ENCODE peak calls at places on chromosomes 7 and 10, in six cellular contexts. F is GM12891, X is spleen, Y is Panc1, D is GM23338, H is sigmoid colon. T is an unnamed sample.

GRCh38 chr10:119688033-119688508 is 36.9 kb downstream of the BAG3 start:
- DNase-seq in H (no peak), Y (no peak), F (no peak), X (no peak), D (peak), T (no peak)

GRCh38 chr7:64867863-64868440 is 35.1 kb upstream of the ZNF273 start:
- DNase-seq in H (no peak), D (no peak), X (no peak), Y (no peak), F (no peak), T (no peak)

GRCh38 chr7:10612950-10613349 is 360.7 kb upstream of the PHF14 start:
- DNase-seq in Y (no peak), D (no peak), H (no peak), F (no peak), X (no peak), T (no peak)

GRCh38 chr10:25059990-25060389 is 43.6 kb downstream of the THNSL1 start:
- DNase-seq in D (peak), H (no peak), F (no peak), Y (no peak), X (no peak), T (peak)

GRCh38 chr7:40836218-40836617 is 701.4 kb downstream of the SUGCT start:
- DNase-seq in D (no peak), F (no peak), H (no peak), X (no peak), Y (no peak), T (no peak)

GRCh38 chr10:62058896-62059423 is 157.5 kb downstream of the ARID5B start:
- DNase-seq in H (no peak), Y (no peak), F (no peak), X (no peak), D (no peak), T (no peak)

GRCh38 chr10:28254290-28254985 is 48.4 kb downstream of the MPP7 start:
- DNase-seq in D (no peak), H (peak), Y (no peak), F (no peak), X (no peak), T (no peak)

GRCh38 chr7:142496545-142496991 is 238.7 kb upstream of the PRSS58 start:
- DNase-seq in H (no peak), F (peak), X (no peak), Y (no peak), D (peak), T (peak)

GRCh38 chr10:94403034-94403822 is 887 bp downstream of the TBC1D12 start:
- DNase-seq in H (peak), Y (no peak), X (peak), D (peak), F (peak), T (peak)

GRCh38 chr7:100567751-100568175 is 5.9 kb downstream of the SAP25 start:
- DNase-seq in H (no peak), F (no peak), X (peak), D (peak), Y (no peak), T (no peak)

GRCh38 chr7:137731436-137731835 is 115.3 kb downstream of the DGKI start:
- DNase-seq in D (no peak), X (no peak), H (no peak), Y (no peak), F (no peak), T (no peak)

GRCh38 chr7:18352339-18353255 is 143.0 kb upstream of the HDAC9 start:
- DNase-seq in F (no peak), Y (peak), X (no peak), D (peak), H (no peak), T (peak)

GRCh38 chr10:119642556-119643111 is 8.5 kb upstream of the BAG3 start:
- DNase-seq in F (no peak), Y (no peak), H (no peak), D (no peak), X (no peak), T (no peak)

GRCh38 chr7:155738652-155739537 is 73.4 kb downstream of the SHH start:
- DNase-seq in D (peak), H (peak), X (peak), F (no peak), Y (peak), T (peak)

GRCh38 chr10:116848032-116848911 is 1.0 kb upstream of the ENO4 start:
- DNase-seq in F (peak), X (no peak), D (peak), H (no peak), Y (no peak), T (peak)

DNA sequence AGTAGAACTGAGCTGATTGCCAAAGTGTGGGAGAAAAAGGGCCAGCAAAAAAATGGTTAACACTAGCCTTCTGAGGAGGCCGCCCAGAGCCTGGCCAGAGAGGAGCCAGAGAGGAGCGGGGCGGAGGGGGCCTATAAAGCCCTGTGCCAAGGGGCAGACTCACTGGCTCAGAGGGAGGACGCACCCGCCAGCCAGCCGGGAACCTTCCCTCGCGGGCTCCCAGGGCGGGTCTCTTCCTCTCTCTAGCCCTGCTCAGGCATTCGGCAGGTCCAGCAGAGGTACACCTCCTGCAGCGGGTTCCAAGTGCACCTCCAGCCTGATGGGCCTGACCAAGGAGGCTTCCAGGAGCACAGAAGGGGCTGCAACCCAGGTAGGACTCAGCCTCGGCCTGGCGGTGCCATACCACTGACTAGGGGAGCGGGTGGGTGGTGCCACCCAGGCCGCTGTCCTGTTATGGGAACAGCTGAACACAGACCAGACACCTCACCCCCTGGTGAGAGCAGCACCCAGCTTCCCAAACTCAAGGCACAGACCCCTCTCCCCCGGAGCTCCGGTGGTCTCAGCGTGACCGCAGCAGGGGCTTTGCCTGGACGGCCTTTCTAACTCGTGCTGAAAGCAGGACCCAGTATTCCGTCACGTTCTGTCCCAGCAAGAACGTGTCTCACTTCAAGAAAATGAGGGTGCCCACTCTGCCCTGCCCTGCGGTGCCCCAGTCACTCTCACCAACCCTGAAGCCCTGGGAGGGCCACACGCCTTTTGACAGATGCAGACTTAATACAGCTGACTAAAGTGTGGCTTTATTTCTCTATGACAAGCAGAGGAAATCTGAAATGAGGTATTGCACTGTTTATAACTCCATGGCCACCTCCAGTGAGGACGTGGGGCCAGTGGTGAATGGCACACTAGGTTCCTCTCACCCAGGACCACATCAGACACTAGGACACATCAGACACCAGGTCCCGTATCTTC is at the start of gene GPER1:
- DNase-seq in D (peak), Y (no peak), X (no peak), F (no peak), H (peak), T (peak)
- TF ChIP-seq POLR2AphosphoS5 in D (no peak), Y (no peak), X (peak), F (no peak), H (peak), T (peak)

GRCh38 chr7:134444198-134444960 is 14.5 kb downstream of the AKR1B1 start:
- DNase-seq in D (no peak), Y (no peak), X (no peak), F (no peak), H (no peak), T (no peak)
- TF ChIP-seq POLR2AphosphoS5 in D (no peak), Y (no peak), X (no peak), F (no peak), H (no peak), T (no peak)

GRCh38 chr7:25192043-25192442 is 36.2 kb downstream of the NPVF start:
- DNase-seq in D (no peak), H (no peak), F (no peak), X (no peak), Y (no peak), T (no peak)

GRCh38 chr7:25194036-25194435 is 34.2 kb downstream of the NPVF start:
- DNase-seq in F (no peak), H (no peak), Y (no peak), D (no peak), X (no peak), T (no peak)

GRCh38 chr7:25196132-25196896 is 32.0 kb downstream of the NPVF start:
- DNase-seq in D (no peak), H (no peak), X (no peak), Y (no peak), F (no peak), T (peak)
- TF ChIP-seq POLR2AphosphoS5 in D (no peak), H (no peak), X (no peak), Y (no peak), F (no peak), T (peak)

GRCh38 chr7:30799206-30799975 is 28.2 kb downstream of the MINDY4 start:
- DNase-seq in D (no peak), F (peak), H (peak), Y (no peak), X (no peak), T (no peak)

GRCh38 chr7:30802812-30803211 is 31.6 kb downstream of the MINDY4 start:
- DNase-seq in H (no peak), F (no peak), Y (no peak), X (no peak), D (no peak), T (no peak)

GRCh38 chr7:30804078-30804661 is 33.0 kb downstream of the MINDY4 start:
- DNase-seq in F (no peak), D (no peak), Y (no peak), H (no peak), X (no peak), T (no peak)

GRCh38 chr7:30799976-30800661 is 28.9 kb downstream of the MINDY4 start:
- DNase-seq in D (no peak), X (no peak), Y (no peak), F (no peak), H (no peak), T (no peak)

GRCh38 chr7:30800785-30801252 is 29.6 kb downstream of the MINDY4 start:
- DNase-seq in D (peak), H (peak), X (no peak), Y (peak), F (peak), T (peak)
- TF ChIP-seq POLR2AphosphoS5 in D (no peak), H (peak), X (no peak), Y (no peak), F (no peak), T (no peak)

DNA sequence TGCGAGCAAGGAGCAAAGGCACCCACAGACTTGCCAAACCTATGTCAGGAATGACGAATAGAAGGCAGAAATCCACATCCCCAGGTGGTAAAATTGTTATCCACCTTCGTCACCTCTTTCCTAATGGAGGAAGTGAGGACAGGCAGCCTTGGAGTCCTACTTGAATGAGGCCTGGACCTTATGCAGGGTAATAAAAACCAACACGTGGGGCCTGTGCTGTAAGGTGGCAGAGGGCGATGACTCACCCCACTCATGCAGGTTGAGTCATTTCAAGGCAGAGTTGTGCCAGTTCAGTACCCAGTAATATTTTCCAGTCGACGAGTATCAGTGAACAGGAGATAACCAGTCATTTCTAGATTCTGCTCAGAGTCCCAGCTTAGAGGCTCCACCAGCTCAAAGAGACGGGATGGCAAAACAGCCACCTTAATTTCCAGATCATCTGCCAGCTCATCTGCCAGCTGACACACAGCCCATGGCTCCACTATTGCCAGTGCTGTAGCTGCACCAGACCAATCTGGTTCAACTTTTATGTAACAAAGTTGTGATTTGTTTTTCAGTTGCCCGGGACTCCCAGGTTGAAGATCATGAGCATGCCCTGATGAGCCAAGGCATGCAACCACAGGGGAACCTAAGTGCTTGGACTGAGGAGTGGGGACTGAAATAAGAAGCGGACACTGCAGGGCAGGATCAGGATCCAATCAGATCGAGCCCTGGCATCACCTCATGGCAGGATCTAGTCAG is 176.2 kb upstream of the ITGB1 start:
- DNase-seq in F (no peak), D (no peak), X (no peak), H (peak), Y (peak), T (peak)
- TF ChIP-seq POLR2AphosphoS5 in F (no peak), D (no peak), X (no peak), H (peak), Y (peak), T (peak)

DNA sequence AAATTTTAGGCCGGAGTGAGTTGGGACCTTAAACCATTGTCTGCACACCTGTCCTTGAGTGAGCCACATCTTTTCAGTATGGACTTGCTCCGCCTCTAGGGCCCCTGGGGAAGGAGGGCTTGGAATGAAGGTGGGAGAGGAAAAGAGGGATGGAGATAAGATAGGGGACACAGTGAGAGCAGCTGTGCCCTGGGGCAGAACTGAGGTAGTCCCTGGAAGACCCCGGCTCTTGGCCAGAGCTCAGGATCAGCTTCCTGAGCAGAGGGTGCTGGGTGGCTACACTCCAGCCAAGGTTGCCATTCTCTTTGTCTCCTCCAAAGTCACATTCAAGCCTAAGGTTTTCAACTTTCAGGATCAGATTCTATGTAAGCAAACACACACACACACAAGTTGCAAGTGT is 82.0 kb downstream of the MKI67 start:
- DNase-seq in X (peak), F (no peak), H (peak), Y (no peak), D (no peak), T (no peak)
- TF ChIP-seq POLR2AphosphoS5 in X (no peak), F (no peak), H (no peak), Y (no peak), D (no peak), T (no peak)

DNA sequence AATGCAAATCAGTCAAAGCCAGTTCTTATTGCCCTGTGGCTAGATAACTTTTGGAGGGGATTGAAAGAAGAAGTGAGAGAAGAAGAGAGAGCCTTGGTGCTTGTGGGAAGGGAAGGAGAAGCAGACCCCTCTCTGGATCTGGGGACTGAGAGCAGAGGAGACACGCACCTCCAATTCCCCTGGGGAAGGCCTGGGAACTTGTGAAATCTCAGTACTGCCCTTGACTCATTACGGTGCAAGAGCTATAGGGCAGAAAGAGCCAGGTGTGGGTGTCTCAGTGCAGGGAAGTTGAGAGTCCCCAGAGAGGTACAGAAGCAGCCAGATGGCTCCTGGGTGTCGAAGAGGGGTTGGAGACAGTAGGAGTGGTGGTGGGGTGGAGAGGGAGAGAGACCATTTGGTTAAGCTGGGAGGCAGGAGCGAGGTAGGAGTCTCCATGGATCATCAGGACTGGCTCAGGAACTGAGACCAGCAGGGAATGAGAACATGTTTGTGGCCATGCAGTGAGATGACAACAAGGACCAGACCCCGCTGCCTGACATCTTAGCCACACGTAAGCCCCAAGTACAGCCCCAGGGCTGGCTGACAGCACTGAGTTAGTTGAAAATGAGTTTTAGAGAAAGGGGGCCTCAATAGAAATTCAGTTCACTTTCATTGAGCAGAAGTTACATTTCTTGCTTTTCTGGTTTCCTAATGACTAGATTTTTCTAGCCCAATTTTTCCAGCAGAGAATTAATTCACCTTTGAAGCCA is 238.2 kb downstream of the BUB3 start:
- DNase-seq in H (no peak), X (no peak), Y (no peak), D (no peak), F (peak), T (no peak)
- TF ChIP-seq POLR2AphosphoS5 in H (no peak), X (no peak), Y (no peak), D (no peak), F (peak), T (no peak)

DNA sequence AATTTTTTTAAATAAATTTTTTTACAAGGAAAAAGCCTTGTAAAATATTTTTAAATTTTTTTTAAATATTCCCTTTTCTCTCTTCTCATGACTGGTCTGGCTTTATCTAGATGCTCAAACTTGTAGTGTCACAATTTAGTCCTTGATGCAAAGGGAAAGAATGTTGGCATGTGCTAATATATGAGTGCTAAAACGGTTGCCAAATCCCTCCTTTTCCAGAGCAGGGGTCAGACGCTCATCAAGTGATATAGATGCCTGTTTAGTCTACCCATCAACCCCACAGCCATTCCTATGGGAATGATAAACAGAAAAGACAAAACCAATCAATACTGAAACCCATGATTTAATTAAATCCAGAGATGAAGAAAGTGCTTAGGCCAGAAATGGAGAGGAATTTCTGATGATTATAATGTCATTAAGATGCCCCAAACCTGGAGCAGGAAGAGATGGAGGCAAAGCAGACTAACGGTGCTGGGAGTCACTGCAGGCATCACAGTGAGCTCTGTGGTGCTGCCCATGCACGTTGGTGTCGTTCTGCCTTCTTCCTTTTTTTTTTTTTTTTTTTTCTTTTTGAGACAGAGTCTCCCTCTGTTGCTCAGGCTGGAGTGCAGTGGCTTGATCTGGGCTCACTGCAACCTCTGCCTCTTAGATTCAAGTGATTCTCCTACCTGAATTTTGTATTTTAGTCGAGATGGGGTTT is 210.1 kb upstream of the STK17A start:
- DNase-seq in X (no peak), D (peak), Y (no peak), H (no peak), F (no peak), T (no peak)
- TF ChIP-seq POLR2AphosphoS5 in X (no peak), D (no peak), Y (no peak), H (no peak), F (no peak), T (no peak)

T was measured in transverse colon.